ENCODE peak calls at places on chromosomes 12 and 14, in five cellular contexts. E is psoas muscle, F is tibial nerve, U is HCT116, P is hepatocyte. G is an unnamed sample.

GRCh38 chr12:31732926-31733548 is 4.2 kb upstream of the AMN1 start:
- DNase-seq in E (no peak), F (no peak), U (peak; percentile 97), P (peak; percentile 64), G (no peak)

GRCh38 chr12:62767946-62768345 is 167.0 kb downstream of the PPM1H start:
- DNase-seq in E (no peak), F (no peak), U (no peak), P (no peak), G (no peak)

GRCh38 chr12:27293463-27293862 is 39.2 kb upstream of the BMAL2 start:
- DNase-seq in E (no peak), F (no peak), U (no peak), P (no peak), G (no peak)

GRCh38 chr14:49907186-49907585 is 14.3 kb downstream of the ARF6 start:
- DNase-seq in E (no peak), F (no peak), U (no peak), P (no peak), G (no peak)

GRCh38 chr14:103522649-103523582 is at the start of gene CKB:
- DNase-seq in E (peak; percentile 70), F (no peak), U (no peak), P (peak; percentile 91), G (peak; percentile 66)

GRCh38 chr12:120887253-120888043 is 16.7 kb downstream of the SPPL3 start:
- DNase-seq in E (no peak), F (no peak), U (no peak), P (no peak), G (no peak)

GRCh38 chr12:84911331-84912190 is 1.0 kb downstream of the SLC6A15 start:
- DNase-seq in E (no peak), F (peak; percentile 30), U (no peak), P (peak; percentile 72), G (no peak)

GRCh38 chr14:60079723-60080122 is 12.0 kb upstream of the PCNX4 start:
- DNase-seq in E (no peak), F (no peak), U (no peak), P (no peak), G (no peak)

GRCh38 chr12:34602213-34602940 is 580.1 kb downstream of the ALG10 start:
- DNase-seq in E (no peak), F (no peak), U (no peak), P (no peak), G (no peak)

GRCh38 chr12:211142-211465 is 2.9 kb downstream of the SLC6A12 start:
- DNase-seq in E (no peak), F (no peak), U (no peak), P (no peak), G (no peak)

GRCh38 chr14:86321151-86321550 is 791.2 kb downstream of the FLRT2 start:
- DNase-seq in E (no peak), F (no peak), U (no peak), P (no peak), G (no peak)

GRCh38 chr12:57741413-57741789 is 2.9 kb upstream of the AGAP2 start:
- DNase-seq in E (no peak), F (no peak), U (no peak), P (no peak), G (no peak)
- H3K4me3 ChIP-seq in E (peak overlapping the region; percentile 15), F (peak overlapping the region; percentile 33), U (peak overlapping the region; percentile 79), P (no peak overlapping the region), G (peak overlapping the region; percentile 13)

DNA sequence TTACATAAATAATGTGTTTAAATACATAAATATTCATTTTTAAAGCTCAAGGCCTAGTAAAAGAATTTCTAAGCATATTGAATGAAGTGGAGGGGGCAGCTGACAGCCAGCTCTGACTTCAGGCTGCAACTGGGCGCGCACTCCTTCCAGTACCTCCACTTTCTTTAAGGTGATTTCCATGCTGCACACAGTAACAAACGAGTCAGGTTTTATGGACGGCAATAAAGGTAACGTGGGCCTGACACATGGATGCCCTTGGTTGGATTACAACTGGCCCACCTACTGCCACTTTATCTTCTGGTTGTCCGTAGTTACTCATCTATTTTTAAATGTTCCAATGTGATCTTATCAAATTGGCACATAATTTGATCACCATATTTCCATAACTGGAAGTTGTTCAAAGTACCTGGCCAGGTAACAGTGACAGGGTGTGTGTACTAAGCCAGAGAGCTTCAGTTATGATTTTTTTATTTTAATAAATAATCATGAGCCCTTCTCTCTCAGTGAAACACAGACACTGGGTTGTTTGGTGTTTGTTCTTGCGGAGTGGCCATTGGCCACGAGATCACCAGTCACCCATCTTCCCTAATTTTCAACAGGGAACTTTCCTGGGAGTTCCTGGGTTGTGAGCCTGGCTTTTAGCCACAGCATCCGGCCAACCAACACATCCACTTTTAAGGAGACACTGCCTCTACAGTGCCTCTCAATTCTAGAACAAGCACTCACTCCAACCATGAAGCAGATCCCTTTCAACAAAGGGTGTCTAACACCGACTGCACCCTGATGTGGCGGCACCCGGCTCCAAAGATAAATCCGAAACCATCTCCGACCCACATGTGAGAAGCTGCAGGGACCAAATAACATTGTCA is 50.2 kb downstream of the FOXN3 start:
- DNase-seq in E (no peak), F (peak; percentile 28), U (no peak), P (peak; percentile 59), G (peak; percentile 64)
- H3K4me3 ChIP-seq in E (peak overlapping the region; percentile 33), F (no peak overlapping the region), U (no peak overlapping the region), P (no peak overlapping the region), G (peak overlapping the region; percentile 2)

DNA sequence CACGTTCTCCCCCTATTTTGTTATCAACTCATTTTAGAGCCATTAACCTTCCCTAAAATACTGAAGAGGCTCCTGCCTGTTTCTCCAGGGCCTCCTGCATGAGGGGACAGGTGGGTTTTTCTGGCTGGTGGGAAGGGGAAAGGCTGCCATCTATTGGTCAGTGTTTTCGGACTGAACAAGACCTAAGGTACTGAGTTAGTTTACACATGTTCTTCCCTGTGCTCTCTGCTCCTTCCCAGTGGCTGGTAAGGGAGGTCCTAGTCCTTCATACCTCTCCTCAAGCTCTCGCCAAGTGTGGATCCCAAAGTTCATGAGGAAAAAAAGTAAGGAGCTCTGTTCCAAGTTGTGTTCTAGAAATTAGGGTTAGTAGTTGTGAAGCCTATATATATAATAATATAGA is 357.5 kb downstream of the FSCB start:
- DNase-seq in E (no peak), F (no peak), U (peak; percentile 43), P (peak; percentile 44), G (no peak)
- H3K4me3 ChIP-seq in E (no peak overlapping the region), F (no peak overlapping the region), U (no peak overlapping the region), P (no peak overlapping the region), G (no peak overlapping the region)

GRCh38 chr12:131831021-131831571 is 2.9 kb downstream of the MMP17 start:
- DNase-seq in E (no peak), F (no peak), U (no peak), P (peak; percentile 48), G (no peak)
- H3K4me3 ChIP-seq in E (peak overlapping the region; percentile 64), F (peak overlapping the region; percentile 78), U (no peak overlapping the region), P (peak overlapping the region; percentile 54), G (peak overlapping the region; percentile 27)

GRCh38 chr12:113287899-113288282 is 47.0 kb downstream of the SLC8B1 start:
- DNase-seq in E (no peak), F (no peak), U (no peak), P (no peak), G (no peak)
- H3K4me3 ChIP-seq in E (no peak overlapping the region), F (no peak overlapping the region), U (no peak overlapping the region), P (no peak overlapping the region), G (no peak overlapping the region)

DNA sequence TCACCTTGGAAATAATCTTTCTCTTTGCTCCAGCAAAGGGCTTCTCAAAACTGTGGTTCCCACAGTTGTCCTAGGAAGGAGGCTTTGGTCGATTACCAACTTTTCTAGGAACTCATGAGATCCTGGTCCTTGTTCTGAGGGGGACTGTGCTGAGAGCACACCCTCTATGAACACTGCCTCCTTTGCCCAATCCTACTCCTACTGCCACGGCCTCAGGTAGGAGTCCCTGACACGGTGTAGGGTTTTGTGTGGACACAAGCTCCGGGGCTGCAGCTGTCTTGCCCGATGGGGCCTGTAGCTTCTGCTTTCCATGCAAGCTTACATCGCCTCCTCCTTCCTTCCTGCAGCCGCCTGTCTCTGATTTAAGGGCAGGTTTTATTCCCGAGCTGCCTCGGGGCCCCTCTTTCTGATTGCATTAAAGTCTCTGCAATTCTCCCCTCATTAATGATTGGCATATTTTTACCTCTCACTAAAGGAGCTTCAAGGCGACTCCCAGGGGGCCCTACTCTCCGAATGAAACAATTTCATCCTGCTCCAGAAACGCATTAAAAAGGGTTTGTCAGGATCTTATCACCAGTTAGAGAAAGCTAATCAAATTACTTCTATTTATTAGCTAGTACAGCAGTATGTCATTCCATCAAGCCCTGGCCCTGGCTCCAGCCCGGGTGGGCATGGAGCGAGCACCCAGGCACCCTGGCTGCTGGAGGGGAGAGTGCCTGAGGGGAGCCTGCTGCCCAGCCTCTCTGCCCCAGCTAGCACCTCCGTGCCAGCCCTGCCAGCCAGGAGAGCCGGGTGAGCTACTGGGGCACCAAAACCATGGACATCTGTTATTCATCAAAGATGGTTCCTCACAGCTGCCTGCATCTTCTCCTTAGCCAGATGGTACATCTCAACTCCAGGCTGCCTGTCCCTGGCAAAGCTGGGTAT is 38.1 kb upstream of the ESRRB start:
- DNase-seq in E (no peak), F (no peak), U (no peak), P (no peak), G (no peak)
- H3K4me3 ChIP-seq in E (no peak overlapping the region), F (no peak overlapping the region), U (no peak overlapping the region), P (no peak overlapping the region), G (no peak overlapping the region)